ENCODE peak calls at places on chromosomes 7 and 10, in five cellular contexts. One of them, this sample, is unnamed. For H3K9me3, the result is how much of the 10 kb centered on the place peaks cover.

GRCh38 chr10:59098387-59098786 is 78.1 kb upstream of the PHYHIPL start:
- DNase-seq in uterus: peak
- DNase-seq in heart left ventricle: no peak
- DNase-seq in HAP-1: no peak
- DNase-seq in mucosa of descending colon: no peak
- DNase-seq in this sample: peak

GRCh38 chr7:139482662-139483466 is 609 bp downstream of the KLRG2 start:
- DNase-seq in uterus: no peak
- DNase-seq in heart left ventricle: no peak
- DNase-seq in HAP-1: no peak
- DNase-seq in mucosa of descending colon: peak
- DNase-seq in this sample: no peak

GRCh38 chr10:122344741-122345258 is 29.7 kb upstream of the PLEKHA1 start:
- DNase-seq in uterus: no peak
- DNase-seq in heart left ventricle: no peak
- DNase-seq in HAP-1: no peak
- DNase-seq in mucosa of descending colon: peak
- DNase-seq in this sample: no peak

GRCh38 chr10:1050145-1050544 is 1.2 kb upstream of the IDI1 start:
- DNase-seq in uterus: no peak
- DNase-seq in heart left ventricle: no peak
- DNase-seq in HAP-1: no peak
- DNase-seq in mucosa of descending colon: no peak
- DNase-seq in this sample: no peak

GRCh38 chr10:6201511-6201975 is 1.2 kb upstream of the PFKFB3 start:
- DNase-seq in uterus: peak
- DNase-seq in heart left ventricle: peak
- DNase-seq in HAP-1: peak
- DNase-seq in mucosa of descending colon: peak
- DNase-seq in this sample: peak

GRCh38 chr10:70544431-70545340 is 57.9 kb downstream of the PRF1 start:
- DNase-seq in uterus: no peak
- DNase-seq in heart left ventricle: no peak
- DNase-seq in HAP-1: no peak
- DNase-seq in mucosa of descending colon: no peak
- DNase-seq in this sample: no peak

GRCh38 chr10:73887038-73888015 is 13.0 kb upstream of the CAMK2G start:
- DNase-seq in uterus: peak
- DNase-seq in heart left ventricle: peak
- DNase-seq in HAP-1: no peak
- DNase-seq in mucosa of descending colon: peak
- DNase-seq in this sample: peak

GRCh38 chr7:297611-298374 is 7.8 kb downstream of the FOXL3 start:
- DNase-seq in uterus: no peak
- DNase-seq in heart left ventricle: no peak
- DNase-seq in HAP-1: no peak
- DNase-seq in mucosa of descending colon: peak
- DNase-seq in this sample: no peak

GRCh38 chr10:101778151-101778780 is 2.4 kb upstream of the FGF8 start:
- DNase-seq in uterus: no peak
- DNase-seq in heart left ventricle: no peak
- DNase-seq in HAP-1: no peak
- DNase-seq in mucosa of descending colon: no peak
- DNase-seq in this sample: no peak

GRCh38 chr7:34067406-34067805 is 162.1 kb downstream of the BMPER start:
- DNase-seq in uterus: no peak
- DNase-seq in heart left ventricle: no peak
- DNase-seq in HAP-1: no peak
- DNase-seq in mucosa of descending colon: no peak
- DNase-seq in this sample: no peak

GRCh38 chr7:24637021-24637420 is 63.8 kb downstream of the PALS2 start:
- DNase-seq in uterus: no peak
- DNase-seq in heart left ventricle: no peak
- DNase-seq in HAP-1: no peak
- DNase-seq in mucosa of descending colon: no peak
- DNase-seq in this sample: no peak

GRCh38 chr10:20007426-20007825 is 191.2 kb downstream of the PLXDC2 start:
- DNase-seq in uterus: no peak
- DNase-seq in heart left ventricle: no peak
- DNase-seq in HAP-1: no peak
- DNase-seq in mucosa of descending colon: no peak
- DNase-seq in this sample: no peak

GRCh38 chr7:77887567-77887966 is 89.0 kb downstream of the PHTF2 start:
- DNase-seq in uterus: no peak
- DNase-seq in heart left ventricle: no peak
- DNase-seq in HAP-1: no peak
- DNase-seq in mucosa of descending colon: no peak
- DNase-seq in this sample: no peak

GRCh38 chr7:104362756-104363155 is 34.4 kb downstream of the LHFPL3 start:
- DNase-seq in uterus: no peak
- DNase-seq in heart left ventricle: no peak
- DNase-seq in HAP-1: no peak
- DNase-seq in mucosa of descending colon: no peak
- DNase-seq in this sample: no peak

GRCh38 chr7:45563401-45563800 is 10.8 kb upstream of the ADCY1 start:
- DNase-seq in uterus: no peak
- DNase-seq in heart left ventricle: no peak
- DNase-seq in HAP-1: no peak
- DNase-seq in mucosa of descending colon: no peak
- DNase-seq in this sample: no peak

GRCh38 chr7:95104739-95105138 is 197.3 kb downstream of the PPP1R9A start:
- DNase-seq in uterus: no peak
- DNase-seq in heart left ventricle: no peak
- DNase-seq in HAP-1: no peak
- DNase-seq in mucosa of descending colon: no peak
- DNase-seq in this sample: peak

GRCh38 chr7:47591655-47592572 is 10.0 kb upstream of the TNS3 start:
- DNase-seq in uterus: no peak
- DNase-seq in heart left ventricle: no peak
- DNase-seq in HAP-1: peak
- DNase-seq in mucosa of descending colon: no peak
- DNase-seq in this sample: no peak

GRCh38 chr7:149140784-149141183 is 6.5 kb upstream of the ZNF398 start:
- DNase-seq in uterus: no peak
- DNase-seq in heart left ventricle: no peak
- DNase-seq in HAP-1: no peak
- DNase-seq in mucosa of descending colon: no peak
- DNase-seq in this sample: no peak

GRCh38 chr7:95687759-95688343 is 84.5 kb upstream of the DYNC1I1 start:
- DNase-seq in uterus: no peak
- DNase-seq in heart left ventricle: no peak
- DNase-seq in HAP-1: peak
- DNase-seq in mucosa of descending colon: no peak
- DNase-seq in this sample: no peak

GRCh38 chr10:83542774-83543291 is 596.5 kb upstream of the GHITM start:
- DNase-seq in uterus: no peak
- DNase-seq in heart left ventricle: no peak
- DNase-seq in HAP-1: peak
- DNase-seq in mucosa of descending colon: no peak
- DNase-seq in this sample: no peak

GRCh38 chr7:29622335-29623265 is 59.0 kb downstream of the PRR15 start:
- DNase-seq in uterus: no peak
- DNase-seq in heart left ventricle: no peak
- DNase-seq in HAP-1: no peak
- DNase-seq in mucosa of descending colon: no peak
- DNase-seq in this sample: no peak

GRCh38 chr7:101165958-101166602 is 711 bp upstream of the VGF start:
- DNase-seq in uterus: no peak
- DNase-seq in heart left ventricle: no peak
- DNase-seq in HAP-1: no peak
- DNase-seq in mucosa of descending colon: no peak
- DNase-seq in this sample: no peak

GRCh38 chr7:89776980-89777379 is 377.3 kb upstream of the STEAP1 start:
- DNase-seq in uterus: no peak
- DNase-seq in heart left ventricle: no peak
- DNase-seq in HAP-1: no peak
- DNase-seq in mucosa of descending colon: no peak
- DNase-seq in this sample: no peak

GRCh38 chr7:139817249-139817648 is 11.8 kb upstream of the TBXAS1 start:
- DNase-seq in uterus: no peak
- DNase-seq in heart left ventricle: no peak
- DNase-seq in HAP-1: no peak
- DNase-seq in mucosa of descending colon: no peak
- DNase-seq in this sample: no peak

GRCh38 chr10:689433-690226 is at the start of gene DIP2C:
- DNase-seq in uterus: peak
- DNase-seq in heart left ventricle: peak
- DNase-seq in HAP-1: peak
- DNase-seq in mucosa of descending colon: peak
- DNase-seq in this sample: peak

GRCh38 chr7:100865372-100865911 is 1.7 kb upstream of the TRIP6 start:
- DNase-seq in uterus: no peak
- DNase-seq in heart left ventricle: no peak
- DNase-seq in HAP-1: no peak
- DNase-seq in mucosa of descending colon: no peak
- DNase-seq in this sample: no peak

GRCh38 chr10:57788117-57788516 is 479.6 kb downstream of the IPMK start:
- DNase-seq in uterus: no peak
- DNase-seq in heart left ventricle: no peak
- DNase-seq in HAP-1: peak
- DNase-seq in mucosa of descending colon: no peak
- DNase-seq in this sample: no peak

GRCh38 chr7:8303904-8304528 is 42.0 kb upstream of the ICA1 start:
- DNase-seq in uterus: no peak
- DNase-seq in heart left ventricle: no peak
- DNase-seq in HAP-1: no peak
- DNase-seq in mucosa of descending colon: no peak
- DNase-seq in this sample: no peak

GRCh38 chr7:106613279-106613678 is 47.7 kb downstream of the CCDC71L start:
- DNase-seq in uterus: no peak
- DNase-seq in heart left ventricle: no peak
- DNase-seq in HAP-1: no peak
- DNase-seq in mucosa of descending colon: no peak
- DNase-seq in this sample: no peak

GRCh38 chr7:106615808-106616691 is 44.9 kb downstream of the CCDC71L start:
- DNase-seq in uterus: no peak
- DNase-seq in heart left ventricle: no peak
- DNase-seq in HAP-1: no peak
- DNase-seq in mucosa of descending colon: no peak
- DNase-seq in this sample: no peak

GRCh38 chr7:106616692-106617052 is 44.3 kb downstream of the CCDC71L start:
- DNase-seq in uterus: no peak
- DNase-seq in heart left ventricle: no peak
- DNase-seq in HAP-1: no peak
- DNase-seq in mucosa of descending colon: no peak
- DNase-seq in this sample: no peak

GRCh38 chr7:106613861-106614560 is 46.9 kb downstream of the CCDC71L start:
- DNase-seq in uterus: no peak
- DNase-seq in heart left ventricle: no peak
- DNase-seq in HAP-1: no peak
- DNase-seq in mucosa of descending colon: no peak
- DNase-seq in this sample: no peak

GRCh38 chr7:106614751-106615150 is 46.2 kb downstream of the CCDC71L start:
- DNase-seq in uterus: no peak
- DNase-seq in heart left ventricle: no peak
- DNase-seq in HAP-1: peak
- DNase-seq in mucosa of descending colon: no peak
- DNase-seq in this sample: no peak
- H3K4me3 ChIP-seq in uterus: no peak
- H3K4me3 ChIP-seq in heart left ventricle: no peak
- H3K4me3 ChIP-seq in HAP-1: no peak
- H3K4me3 ChIP-seq in mucosa of descending colon: no peak
- H3K4me3 ChIP-seq in this sample: no peak

GRCh38 chr10:35532141-35532540 is 73.0 kb upstream of the GJD4 start:
- DNase-seq in uterus: no peak
- DNase-seq in heart left ventricle: no peak
- DNase-seq in HAP-1: no peak
- DNase-seq in mucosa of descending colon: no peak
- DNase-seq in this sample: no peak

GRCh38 chr10:35536789-35537188 is 68.4 kb upstream of the GJD4 start:
- DNase-seq in uterus: no peak
- DNase-seq in heart left ventricle: no peak
- DNase-seq in HAP-1: peak
- DNase-seq in mucosa of descending colon: no peak
- DNase-seq in this sample: no peak

GRCh38 chr10:35535136-35535535 is 70.0 kb upstream of the GJD4 start:
- DNase-seq in uterus: no peak
- DNase-seq in heart left ventricle: no peak
- DNase-seq in HAP-1: no peak
- DNase-seq in mucosa of descending colon: no peak
- DNase-seq in this sample: no peak

GRCh38 chr10:35533565-35533964 is 71.6 kb upstream of the GJD4 start:
- DNase-seq in uterus: no peak
- DNase-seq in heart left ventricle: no peak
- DNase-seq in HAP-1: no peak
- DNase-seq in mucosa of descending colon: no peak
- DNase-seq in this sample: no peak
- H3K9me3 ChIP-seq in uterus: under half
- H3K9me3 ChIP-seq in heart left ventricle: under half
- H3K9me3 ChIP-seq in HAP-1: under half
- H3K9me3 ChIP-seq in mucosa of descending colon: under half
- H3K9me3 ChIP-seq in this sample: under half

GRCh38 chr7:35253680-35254495 is at the start of gene TBX20:
- DNase-seq in uterus: no peak
- DNase-seq in heart left ventricle: peak
- DNase-seq in HAP-1: peak
- DNase-seq in mucosa of descending colon: peak
- DNase-seq in this sample: no peak

GRCh38 chr7:35251606-35252310 is 2.1 kb downstream of the TBX20 start:
- DNase-seq in uterus: no peak
- DNase-seq in heart left ventricle: no peak
- DNase-seq in HAP-1: no peak
- DNase-seq in mucosa of descending colon: no peak
- DNase-seq in this sample: no peak

GRCh38 chr7:35253182-35253679 is 669 bp downstream of the TBX20 start:
- DNase-seq in uterus: no peak
- DNase-seq in heart left ventricle: no peak
- DNase-seq in HAP-1: peak
- DNase-seq in mucosa of descending colon: no peak
- DNase-seq in this sample: no peak

GRCh38 chr7:35250941-35251340 is 3.0 kb downstream of the TBX20 start:
- DNase-seq in uterus: no peak
- DNase-seq in heart left ventricle: no peak
- DNase-seq in HAP-1: no peak
- DNase-seq in mucosa of descending colon: no peak
- DNase-seq in this sample: no peak

GRCh38 chr7:35252584-35252983 is 1.3 kb downstream of the TBX20 start:
- DNase-seq in uterus: no peak
- DNase-seq in heart left ventricle: no peak
- DNase-seq in HAP-1: no peak
- DNase-seq in mucosa of descending colon: no peak
- DNase-seq in this sample: no peak
- H3K4me3 ChIP-seq in uterus: no peak
- H3K4me3 ChIP-seq in heart left ventricle: peak
- H3K4me3 ChIP-seq in HAP-1: peak
- H3K4me3 ChIP-seq in mucosa of descending colon: no peak
- H3K4me3 ChIP-seq in this sample: no peak

DNA sequence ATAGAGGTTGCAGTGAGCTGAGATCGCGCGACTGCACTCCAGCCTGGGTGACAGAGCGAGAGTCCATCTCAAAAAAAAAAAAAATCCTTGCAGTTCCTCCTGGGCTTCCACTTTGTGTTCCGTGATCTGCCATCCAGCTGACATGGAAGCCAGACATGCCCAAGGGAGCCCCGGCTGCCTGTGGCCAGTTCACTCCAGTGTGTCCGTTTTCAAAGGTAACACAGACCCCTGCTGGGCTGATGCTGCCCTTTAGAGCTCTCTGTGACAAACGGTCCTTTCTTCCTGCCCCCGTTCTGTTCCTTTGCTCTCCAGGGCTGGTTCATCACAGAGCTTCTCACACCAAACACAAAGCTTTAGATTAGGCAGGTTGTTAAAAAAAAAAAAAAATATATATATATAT is 130.8 kb downstream of the CUL2 start:
- DNase-seq in uterus: no peak
- DNase-seq in heart left ventricle: no peak
- DNase-seq in HAP-1: no peak
- DNase-seq in mucosa of descending colon: no peak
- DNase-seq in this sample: no peak
- H3K9me3 ChIP-seq in uterus: under half
- H3K9me3 ChIP-seq in heart left ventricle: under half
- H3K9me3 ChIP-seq in HAP-1: under half
- H3K9me3 ChIP-seq in mucosa of descending colon: under half
- H3K9me3 ChIP-seq in this sample: under half